ENCODE peak calls at places on chromosomes 4 and X, in five cellular contexts. W is D721Med, F is body of pancreas, T is HepG2, E is Daoy. I is an unnamed sample.

GRCh38 chr4:110533940-110534339 is 58.0 kb downstream of the ENPEP start:
- DNase-seq in E (peak), T (peak), W (no peak), F (no peak), I (no peak)

GRCh38 chr4:763922-764321 is 58.3 kb downstream of the PCGF3 start:
- DNase-seq in F (no peak), T (no peak), E (no peak), W (no peak), I (no peak)

GRCh38 chr4:137861682-137862081 is 329.4 kb upstream of the PCDH18 start:
- DNase-seq in T (no peak), W (no peak), F (no peak), E (no peak), I (no peak)

GRCh38 chr4:10031663-10032590 is 10.6 kb upstream of the SLC2A9 start:
- DNase-seq in W (no peak), F (peak), T (no peak), E (no peak), I (no peak)

GRCh38 chrX:56314334-56314733 is 82.2 kb downstream of the KLF8 start:
- DNase-seq in T (no peak), F (no peak), E (no peak), W (no peak), I (no peak)

GRCh38 chr4:177554966-177555574 is 112.8 kb upstream of the AGA start:
- DNase-seq in T (no peak), E (peak), W (no peak), F (peak), I (no peak)

GRCh38 chr4:14379148-14379547 is 623.1 kb upstream of the CPEB2 start:
- DNase-seq in F (no peak), W (no peak), E (no peak), T (no peak), I (no peak)

GRCh38 chr4:43325220-43325967 is 432.9 kb downstream of the GRXCR1 start:
- DNase-seq in E (no peak), F (no peak), T (no peak), W (no peak), I (no peak)

GRCh38 chrX:115912372-115912897 is 258.1 kb upstream of the AGTR2 start:
- DNase-seq in E (no peak), T (no peak), F (no peak), W (no peak), I (no peak)

GRCh38 chr4:169668069-169668721 is 47.8 kb downstream of the CLCN3 start:
- DNase-seq in T (peak), E (no peak), W (no peak), F (peak), I (no peak)

GRCh38 chr4:44927361-44928061 is 201.2 kb upstream of the GNPDA2 start:
- DNase-seq in F (no peak), E (no peak), W (no peak), T (peak), I (peak)

GRCh38 chr4:80454561-80454960 is 119.0 kb downstream of the CFAP299 start:
- DNase-seq in T (no peak), E (no peak), W (no peak), F (no peak), I (no peak)

GRCh38 chrX:118148737-118149136 is 32.1 kb upstream of the KLHL13 start:
- DNase-seq in T (no peak), F (no peak), W (no peak), E (no peak), I (no peak)

GRCh38 chrX:74535633-74536141 is 78.7 kb downstream of the RLIM start:
- DNase-seq in F (peak), T (peak), W (no peak), E (peak), I (no peak)

GRCh38 chr4:53960843-53961242 is 103.6 kb downstream of the CHIC2 start:
- DNase-seq in E (no peak), F (no peak), T (no peak), W (no peak), I (no peak)

GRCh38 chr4:86855572-86855971 is 6.4 kb upstream of the SLC10A6 start:
- DNase-seq in W (no peak), T (no peak), E (no peak), F (no peak), I (peak)

GRCh38 chr4:110636677-110637407 is 14.0 kb upstream of the PITX2 start:
- DNase-seq in F (no peak), T (no peak), E (peak), W (no peak), I (no peak)

GRCh38 chrX:97587171-97587570 is 703.5 kb downstream of the RPA4 start:
- DNase-seq in F (no peak), T (no peak), E (no peak), W (no peak), I (no peak)

GRCh38 chr4:21795091-21795490 is 153.5 kb downstream of the KCNIP4 start:
- DNase-seq in E (no peak), W (no peak), F (no peak), T (no peak), I (no peak)

GRCh38 chr4:173333658-173334084 is 487 bp downstream of the HMGB2 start:
- DNase-seq in W (no peak), F (peak), T (peak), E (peak), I (no peak)

GRCh38 chr4:173522160-173522873 is 7.7 kb downstream of the HAND2 start:
- DNase-seq in F (peak), T (no peak), W (peak), E (peak), I (no peak)

I was measured in LNCaP clone FGC.